ENCODE peak calls at places on chromosomes 11 and 22, in five cellular contexts. N is NCI-H345, Q is anterior cingulate cortex, T is bronchial epithelial cell, M is activated T-cell treated with anti-CD3 and anti-CD28 coated beads for 1 hour. O is an unnamed sample.

GRCh38 chr22:27223317-27224177 is 566.2 kb downstream of the MIAT start:
- DNase-seq in N (no peak), M (no peak), Q (no peak), T (peak), O (peak)

GRCh38 chr11:100563541-100564280 is 123.4 kb upstream of the ARHGAP42 start:
- DNase-seq in Q (no peak), T (no peak), M (no peak), N (no peak), O (peak)

GRCh38 chr11:36475192-36475591 is 34.9 kb downstream of the TRAF6 start:
- DNase-seq in Q (no peak), N (no peak), T (peak), M (no peak), O (peak)

GRCh38 chr11:130390071-130390758 is 38.2 kb downstream of the ADAMTS8 start:
- DNase-seq in Q (peak), T (peak), N (no peak), M (no peak), O (peak)

GRCh38 chr11:86781546-86781945 is 18.8 kb upstream of the PRSS23 start:
- DNase-seq in N (no peak), Q (no peak), M (no peak), T (no peak), O (no peak)

GRCh38 chr11:76668362-76669155 is 2.0 kb downstream of the LRRC32 start:
- DNase-seq in T (no peak), Q (no peak), N (no peak), M (no peak), O (no peak)

GRCh38 chr11:119626197-119626909 is 102.6 kb downstream of the NECTIN1 start:
- DNase-seq in Q (no peak), T (no peak), M (no peak), N (no peak), O (no peak)

GRCh38 chr11:133821776-133822175 is 23.5 kb downstream of the SPATA19 start:
- DNase-seq in Q (peak), N (peak), T (peak), M (no peak), O (no peak)

GRCh38 chr11:72300268-72300667 is 56.3 kb upstream of the PHOX2A start:
- DNase-seq in M (no peak), N (no peak), Q (no peak), T (no peak), O (no peak)

GRCh38 chr11:33980896-33981295 is 70.6 kb upstream of the CAPRIN1 start:
- DNase-seq in Q (no peak), M (no peak), T (peak), N (peak), O (peak)

GRCh38 chr11:2901196-2901796 is 15.7 kb upstream of the CDKN1C start:
- DNase-seq in M (no peak), T (no peak), N (no peak), Q (no peak), O (no peak)

GRCh38 chr22:23835773-23836144 is 3.0 kb downstream of the DERL3 start:
- DNase-seq in N (no peak), M (no peak), Q (no peak), T (no peak), O (no peak)

GRCh38 chr11:46916669-46917108 is 1.7 kb downstream of the LRP4 start:
- DNase-seq in M (no peak), Q (peak), T (peak), N (peak), O (peak)

GRCh38 chr22:49363526-49364230 is 464.0 kb downstream of the BRD1 start:
- DNase-seq in Q (no peak), T (no peak), N (no peak), M (no peak), O (no peak)

GRCh38 chr11:113198907-113199660 is 115.3 kb upstream of the TTC12 start:
- DNase-seq in Q (peak), N (no peak), T (peak), M (no peak), O (peak)

GRCh38 chr11:23021287-23021863 is 161.1 kb upstream of the CCDC179 start:
- DNase-seq in M (no peak), Q (no peak), T (peak), N (peak), O (peak)

GRCh38 chr11:99464985-99465384 is 444.2 kb downstream of the CNTN5 start:
- DNase-seq in M (no peak), T (no peak), Q (no peak), N (no peak), O (no peak)

O was measured in epithelial cell of esophagus.